ENCODE peak calls at places on chromosome 9, in six cellular contexts. One of them, this sample, is unnamed.

GRCh38 chr9:70566066-70566465 is 151.6 kb upstream of the KLF9 start:
- DNase-seq in M059J: no peak
- DNase-seq in left colon: no peak
- DNase-seq in NCI-H2107: no peak
- DNase-seq in spleen: no peak
- DNase-seq in HEK293T: no peak
- DNase-seq in this sample: no peak

GRCh38 chr9:125650271-125650737 is 56.7 kb downstream of the MAPKAP1 start:
- DNase-seq in spleen: no peak
- DNase-seq in NCI-H2107: no peak
- DNase-seq in HEK293T: no peak
- DNase-seq in M059J: peak
- DNase-seq in left colon: no peak
- DNase-seq in this sample: no peak

GRCh38 chr9:88890546-88890945 is 100.7 kb upstream of the S1PR3 start:
- DNase-seq in left colon: no peak
- DNase-seq in spleen: no peak
- DNase-seq in HEK293T: no peak
- DNase-seq in NCI-H2107: no peak
- DNase-seq in M059J: no peak
- DNase-seq in this sample: no peak

GRCh38 chr9:74304598-74304997 is 192.5 kb upstream of the RORB start:
- DNase-seq in left colon: no peak
- DNase-seq in spleen: no peak
- DNase-seq in M059J: no peak
- DNase-seq in NCI-H2107: no peak
- DNase-seq in HEK293T: no peak
- DNase-seq in this sample: no peak

GRCh38 chr9:123925820-123926219 is 4.1 kb downstream of the DENND1A start:
- DNase-seq in spleen: no peak
- DNase-seq in NCI-H2107: no peak
- DNase-seq in left colon: no peak
- DNase-seq in M059J: peak
- DNase-seq in HEK293T: no peak
- DNase-seq in this sample: no peak

GRCh38 chr9:14749738-14750137 is 27.2 kb upstream of the CER1 start:
- DNase-seq in NCI-H2107: peak
- DNase-seq in M059J: no peak
- DNase-seq in spleen: no peak
- DNase-seq in HEK293T: no peak
- DNase-seq in left colon: no peak
- DNase-seq in this sample: no peak

GRCh38 chr9:96585426-96585825 is 34.2 kb downstream of the CDC14B start:
- DNase-seq in M059J: no peak
- DNase-seq in spleen: no peak
- DNase-seq in NCI-H2107: no peak
- DNase-seq in HEK293T: no peak
- DNase-seq in left colon: no peak
- DNase-seq in this sample: no peak

GRCh38 chr9:128153117-128153946 is 4.1 kb downstream of the LCN2 start:
- DNase-seq in spleen: peak
- DNase-seq in M059J: no peak
- DNase-seq in HEK293T: no peak
- DNase-seq in NCI-H2107: no peak
- DNase-seq in left colon: peak
- DNase-seq in this sample: peak

GRCh38 chr9:38621434-38622082 is 1.2 kb upstream of the ANKRD18A start:
- DNase-seq in HEK293T: no peak
- DNase-seq in NCI-H2107: peak
- DNase-seq in spleen: peak
- DNase-seq in left colon: peak
- DNase-seq in M059J: no peak
- DNase-seq in this sample: peak

GRCh38 chr9:121842612-121842978 is 191.2 kb downstream of the DAB2IP start:
- DNase-seq in HEK293T: no peak
- DNase-seq in spleen: no peak
- DNase-seq in left colon: no peak
- DNase-seq in M059J: peak
- DNase-seq in NCI-H2107: no peak
- DNase-seq in this sample: no peak

GRCh38 chr9:36207016-36207415 is 16.3 kb downstream of the CLTA start:
- DNase-seq in left colon: no peak
- DNase-seq in spleen: no peak
- DNase-seq in M059J: peak
- DNase-seq in HEK293T: no peak
- DNase-seq in NCI-H2107: no peak
- DNase-seq in this sample: no peak

GRCh38 chr9:36560813-36561212 is 11.9 kb upstream of the MELK start:
- DNase-seq in NCI-H2107: no peak
- DNase-seq in HEK293T: no peak
- DNase-seq in M059J: peak
- DNase-seq in spleen: no peak
- DNase-seq in left colon: no peak
- DNase-seq in this sample: no peak

GRCh38 chr9:89905628-89906338 is 301.0 kb downstream of the GADD45G start:
- DNase-seq in HEK293T: no peak
- DNase-seq in left colon: no peak
- DNase-seq in M059J: no peak
- DNase-seq in NCI-H2107: no peak
- DNase-seq in spleen: no peak
- DNase-seq in this sample: peak

GRCh38 chr9:15824310-15824709 is 271.5 kb downstream of the CCDC171 start:
- DNase-seq in spleen: no peak
- DNase-seq in HEK293T: no peak
- DNase-seq in M059J: peak
- DNase-seq in left colon: no peak
- DNase-seq in NCI-H2107: no peak
- DNase-seq in this sample: no peak